ENCODE peak calls at places on chromosomes 6 and 20, in five cellular contexts. A is GM23248, T is OCI-LY7, R is PC-9, C is mammary epithelial cell. W is an unnamed sample.

GRCh38 chr6:10559492-10560150 is 38.5 kb downstream of the GCNT2 start:
- DNase-seq in A (no peak), T (no peak), R (no peak), C (no peak), W (no peak)

GRCh38 chr6:156977527-156978291 is 200.5 kb downstream of the ARID1B start:
- DNase-seq in A (peak; percentile 65), T (no peak), R (no peak), C (peak; percentile 46), W (peak; percentile 53)

GRCh38 chr6:77463881-77464867 is 883 bp upstream of the HTR1B start:
- DNase-seq in A (no peak), T (no peak), R (no peak), C (no peak), W (no peak)

GRCh38 chr20:33719277-33719988 is 677 bp downstream of the PXMP4 start:
- DNase-seq in A (peak; percentile 26), T (no peak), R (no peak), C (peak; percentile 29), W (no peak)

GRCh38 chr20:38692436-38693411 is 31.6 kb upstream of the SLC32A1 start:
- DNase-seq in A (peak; percentile 66), T (peak; percentile 60), R (peak; percentile 50), C (peak; percentile 60), W (peak; percentile 36)

GRCh38 chr20:25858495-25859425 is 162.1 kb upstream of the ZNF337 start:
- DNase-seq in A (no peak), T (no peak), R (no peak), C (no peak), W (no peak)

GRCh38 chr6:44481056-44481455 is 93.5 kb downstream of the CDC5L start:
- DNase-seq in A (no peak), T (no peak), R (no peak), C (no peak), W (no peak)

GRCh38 chr6:88730602-88731001 is 232.8 kb downstream of the RNGTT start:
- DNase-seq in A (peak; percentile 39), T (no peak), R (peak; percentile 65), C (peak; percentile 64), W (peak; percentile 70)

GRCh38 chr6:167103041-167103816 is 19.7 kb upstream of the CCR6 start:
- DNase-seq in A (no peak), T (peak; percentile 90), R (no peak), C (no peak), W (no peak)

GRCh38 chr6:3323696-3324261 is 65.0 kb downstream of the PSMG4 start:
- DNase-seq in A (no peak), T (no peak), R (no peak), C (no peak), W (no peak)

GRCh38 chr6:42890311-42891198 is 11.1 kb downstream of the RPL7L1 start:
- DNase-seq in A (peak; percentile 97), T (peak; percentile 97), R (peak; percentile 87), C (peak; percentile 98), W (peak; percentile 98)

GRCh38 chr6:96391776-96392175 is 129.8 kb upstream of the UFL1 start:
- DNase-seq in A (peak; percentile 1), T (no peak), R (no peak), C (no peak), W (peak; percentile 7)

GRCh38 chr6:53793318-53793975 is 1.4 kb upstream of the LRRC1 start:
- DNase-seq in A (peak; percentile 70), T (peak; percentile 82), R (peak; percentile 71), C (peak; percentile 77), W (peak; percentile 61)

GRCh38 chr20:60192351-60192750 is 234.1 kb downstream of the CDH26 start:
- DNase-seq in A (peak; percentile 55), T (no peak), R (no peak), C (no peak), W (no peak)

GRCh38 chr6:830667-831327 is 137.9 kb upstream of the EXOC2 start:
- DNase-seq in A (no peak), T (no peak), R (no peak), C (no peak), W (no peak)

GRCh38 chr6:75206338-75207210 is 721 bp upstream of the COL12A1 start:
- DNase-seq in A (peak; percentile 81), T (no peak), R (no peak), C (no peak), W (peak; percentile 57)

GRCh38 chr6:46128476-46128875 is 1.3 kb upstream of the ENPP4 start:
- DNase-seq in A (no peak), T (peak; percentile 63), R (no peak), C (no peak), W (no peak)

GRCh38 chr6:145028144-145028818 is 707.0 kb downstream of the EPM2A start:
- DNase-seq in A (peak; percentile 52), T (peak; percentile 29), R (peak; percentile 69), C (peak; percentile 45), W (no peak)

GRCh38 chr6:96898241-96898851 is 655 bp upstream of the NDUFAF4 start:
- DNase-seq in A (peak; percentile 56), T (peak; percentile 15), R (no peak), C (no peak), W (peak; percentile 12)

GRCh38 chr6:129546702-129547101 is 163.3 kb downstream of the ARHGAP18 start:
- DNase-seq in A (no peak), T (no peak), R (no peak), C (no peak), W (no peak)

GRCh38 chr20:43194187-43194586 is 4.5 kb upstream of the PTPRT start:
- DNase-seq in A (no peak), T (no peak), R (no peak), C (no peak), W (no peak)

GRCh38 chr6:17650910-17651309 is 50.8 kb downstream of the FAM8A1 start:
- DNase-seq in A (no peak), T (no peak), R (no peak), C (no peak), W (no peak)

GRCh38 chr6:30518505-30518850 is 29.2 kb downstream of the HLA-E start:
- DNase-seq in A (no peak), T (peak; percentile 43), R (no peak), C (no peak), W (no peak)

GRCh38 chr6:54238407-54238806 is 69.8 kb upstream of the TINAG start:
- DNase-seq in A (peak; percentile 59), T (no peak), R (no peak), C (no peak), W (peak; percentile 26)

GRCh38 chr6:10518461-10519216 is 2.5 kb upstream of the GCNT2 start:
- DNase-seq in A (peak; percentile 27), T (peak; percentile 26), R (peak; percentile 82), C (peak; percentile 21), W (peak; percentile 65)

GRCh38 chr6:33694977-33695376 is 16.5 kb downstream of the UQCC2 start:
- DNase-seq in A (no peak), T (no peak), R (no peak), C (no peak), W (no peak)
- H3K4me2 ChIP-seq in A (peak overlapping the region; percentile 18), T (no peak overlapping the region), R (no peak overlapping the region), C (no peak overlapping the region), W (peak overlapping the region; percentile 43)

GRCh38 chr20:19998990-19999705 is 18.0 kb upstream of the NAA20 start:
- DNase-seq in A (no peak), T (no peak), R (no peak), C (no peak), W (no peak)

GRCh38 chr20:20005381-20005780 is 11.8 kb upstream of the NAA20 start:
- DNase-seq in A (no peak), T (no peak), R (no peak), C (no peak), W (no peak)

GRCh38 chr20:20002101-20002998 is 14.8 kb upstream of the NAA20 start:
- DNase-seq in A (no peak), T (no peak), R (no peak), C (no peak), W (no peak)

GRCh38 chr20:20000223-20000968 is 16.8 kb upstream of the NAA20 start:
- DNase-seq in A (no peak), T (no peak), R (no peak), C (no peak), W (no peak)

GRCh38 chr20:20003088-20003954 is 13.8 kb upstream of the NAA20 start:
- DNase-seq in A (peak; percentile 52), T (no peak), R (no peak), C (peak; percentile 56), W (no peak)
- H3K4me2 ChIP-seq in A (peak overlapping the region; percentile 32), T (no peak overlapping the region), R (no peak overlapping the region), C (peak overlapping the region; percentile 26), W (no peak overlapping the region)

GRCh38 chr6:39204646-39205244 is 24.5 kb downstream of the KCNK5 start:
- DNase-seq in A (no peak), T (no peak), R (no peak), C (no peak), W (no peak)
- H3K4me2 ChIP-seq in A (no peak overlapping the region), T (no peak overlapping the region), R (peak overlapping the region; percentile 75), C (no peak overlapping the region), W (no peak overlapping the region)

DNA sequence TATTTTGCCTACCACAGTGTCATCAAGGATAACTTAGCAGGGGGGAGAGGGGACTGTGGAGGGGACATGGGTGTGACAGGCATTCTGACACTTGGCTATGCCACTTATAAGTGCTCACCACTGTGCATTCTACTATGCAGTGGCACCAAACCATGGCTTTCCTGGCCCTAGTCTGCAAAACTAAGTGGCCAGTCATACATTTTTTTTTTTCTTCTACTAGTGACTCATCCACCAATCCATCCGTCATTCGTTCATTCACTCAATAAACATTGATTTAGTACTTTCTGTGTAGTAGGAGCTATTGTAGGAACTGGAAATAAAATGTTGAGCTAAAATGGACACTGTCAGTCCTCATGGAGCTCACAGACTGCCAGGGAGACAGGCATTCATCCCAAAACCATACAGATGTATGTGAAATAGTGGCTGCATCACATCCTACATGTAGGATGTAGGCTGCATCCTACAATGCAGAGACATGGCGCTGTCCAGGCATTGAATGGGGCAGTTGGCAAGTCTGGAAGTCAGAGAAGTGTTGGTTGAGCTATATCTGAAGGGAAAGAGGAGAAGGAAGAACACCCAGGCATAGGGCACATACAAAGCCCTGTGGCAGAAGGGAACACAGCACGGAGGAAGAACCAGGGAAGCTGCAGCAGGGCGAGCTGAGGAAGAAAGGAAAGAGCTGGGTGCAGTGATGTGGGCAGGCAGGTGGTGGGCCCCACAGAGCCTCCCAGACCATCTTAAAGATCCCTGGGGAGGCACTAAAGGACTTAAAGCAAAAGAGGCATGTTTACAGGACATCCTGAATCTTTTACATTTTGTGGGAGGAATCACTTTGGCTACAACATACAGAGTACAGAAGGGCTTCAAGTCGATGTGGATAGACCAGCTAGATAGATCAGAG is 224.4 kb downstream of the UST start:
- DNase-seq in A (peak; percentile 74), T (no peak), R (no peak), C (no peak), W (peak; percentile 34)
- H3K4me2 ChIP-seq in A (no peak overlapping the region), T (no peak overlapping the region), R (no peak overlapping the region), C (no peak overlapping the region), W (peak overlapping the region; percentile 16)

DNA sequence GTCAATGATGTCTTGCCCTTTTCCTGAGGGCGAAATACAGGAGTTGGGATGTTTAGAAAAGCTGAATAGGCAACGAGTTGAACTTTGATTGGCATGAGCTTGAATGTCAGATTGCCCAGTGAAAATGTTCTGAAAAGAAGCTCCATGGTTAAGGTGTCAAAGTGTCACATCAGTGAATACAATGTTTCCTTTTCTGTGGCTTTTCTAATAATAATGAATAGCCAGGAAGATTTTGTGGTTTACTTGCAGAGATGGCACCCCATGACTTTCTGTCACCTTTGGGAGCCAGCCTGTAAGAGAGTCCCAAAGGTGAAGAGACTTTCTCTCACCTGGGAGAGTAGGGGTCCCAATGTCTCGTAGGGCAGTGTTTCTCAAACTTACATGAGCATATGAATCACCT is 119.2 kb downstream of the KCNQ5 start:
- DNase-seq in A (no peak), T (no peak), R (no peak), C (no peak), W (no peak)
- H3K4me2 ChIP-seq in A (no peak overlapping the region), T (no peak overlapping the region), R (no peak overlapping the region), C (no peak overlapping the region), W (no peak overlapping the region)

W was measured in astrocyte.